ENCODE peak calls at places on chromosome 3, in ten cellular contexts. M is testis, G is uterus, V is Peyer's patch, U is suprapubic skin, F is K562, X is heart left ventricle, B is esophagus squamous epithelium, K is IMR-90, L is transverse colon. C is an unnamed sample. For H3K9me3, the result is how much of the 10 kb centered on the place peaks cover.

GRCh38 chr3:177195941-177196472 is 1.3 kb downstream of the TBL1XR1 start:
- DNase-seq in F (no peak), B (no peak), G (no peak), V (peak), U (no peak), X (no peak), K (no peak), M (peak), L (no peak), C (peak)

GRCh38 chr3:150751781-150752263 is 11.1 kb downstream of the SIAH2 start:
- DNase-seq in X (no peak), V (no peak), G (no peak), B (no peak), U (no peak), K (no peak), M (no peak), F (no peak), L (peak), C (peak)

GRCh38 chr3:171155122-171155700 is 128.7 kb upstream of the SLC2A2 start:
- DNase-seq in G (no peak), M (no peak), B (no peak), U (no peak), L (no peak), K (no peak), X (no peak), F (no peak), V (no peak), C (no peak)

GRCh38 chr3:130906374-130906995 is 12.6 kb downstream of the ATP2C1 start:
- DNase-seq in G (no peak), B (no peak), K (peak), F (no peak), U (no peak), L (no peak), V (no peak), X (no peak), M (no peak), C (no peak)

GRCh38 chr3:63290686-63291085 is 12.6 kb downstream of the SYNPR start:
- DNase-seq in B (no peak), V (no peak), F (no peak), U (no peak), K (no peak), L (no peak), X (no peak), M (no peak), G (no peak), C (no peak)

GRCh38 chr3:66394261-66395249 is 106.3 kb downstream of the LRIG1 start:
- DNase-seq in U (peak), G (no peak), F (no peak), L (no peak), K (peak), B (no peak), V (no peak), X (no peak), M (no peak), C (no peak)

GRCh38 chr3:54572197-54572895 is 355.5 kb downstream of the LRTM1 start:
- DNase-seq in K (no peak), L (no peak), F (no peak), G (no peak), X (no peak), V (no peak), U (no peak), M (no peak), B (no peak), C (no peak)

GRCh38 chr3:42130007-42130328 is 38.8 kb downstream of the TRAK1 start:
- DNase-seq in B (no peak), K (no peak), F (no peak), G (no peak), U (no peak), M (no peak), L (no peak), X (no peak), V (no peak), C (no peak)

GRCh38 chr3:49092948-49093852 is 671 bp downstream of the QRICH1 start:
- DNase-seq in G (peak), U (peak), V (peak), F (peak), M (peak), L (peak), B (no peak), X (peak), K (peak), C (peak)
- TF ChIP-seq POLR2A in G (no peak), U (no peak), V (no peak), F (no peak), M (no peak), L (no peak), B (no peak), X (no peak), K (peak), C (no peak)

GRCh38 chr3:138774529-138775253 is 60.0 kb downstream of the PIK3CB start:
- DNase-seq in M (peak), X (peak), L (peak), F (peak), B (peak), U (no peak), V (no peak), G (peak), K (peak), C (no peak)

GRCh38 chr3:138768946-138769345 is 65.8 kb downstream of the PIK3CB start:
- DNase-seq in K (no peak), V (no peak), U (no peak), M (no peak), L (no peak), B (no peak), G (no peak), F (no peak), X (no peak), C (no peak)

GRCh38 chr3:138775254-138775595 is 59.5 kb downstream of the PIK3CB start:
- DNase-seq in M (no peak), L (no peak), V (no peak), B (no peak), F (no peak), G (no peak), U (no peak), X (no peak), K (no peak), C (no peak)

GRCh38 chr3:138768126-138768525 is 66.6 kb downstream of the PIK3CB start:
- DNase-seq in M (no peak), U (no peak), L (no peak), F (no peak), B (no peak), X (no peak), V (no peak), K (no peak), G (no peak), C (no peak)

GRCh38 chr3:138771585-138771984 is 63.1 kb downstream of the PIK3CB start:
- DNase-seq in V (no peak), M (no peak), F (no peak), B (no peak), G (no peak), L (no peak), X (no peak), U (no peak), K (no peak), C (no peak)
- H3K9me3 ChIP-seq in V (under half), M (under half), F (under half), B (under half), G (under half), L (under half), X (under half), U (under half), K (under half), C (under half)

GRCh38 chr3:173410836-173411235 is 13.3 kb downstream of the NLGN1 start:
- DNase-seq in K (no peak), X (no peak), F (no peak), U (no peak), V (no peak), G (no peak), B (no peak), L (no peak), M (no peak), C (no peak)

GRCh38 chr3:173411288-173412064 is 13.9 kb downstream of the NLGN1 start:
- DNase-seq in U (no peak), V (no peak), G (no peak), B (no peak), M (peak), X (no peak), L (no peak), F (no peak), K (peak), C (peak)
- TF ChIP-seq CTCF in U (peak), V (peak), G (peak), B (peak), M (peak), X (peak), L (no peak), F (no peak), K (peak), C (no peak)

GRCh38 chr3:16513141-16514020 is at the start of gene RFTN1:
- DNase-seq in B (no peak), L (peak), F (no peak), U (peak), K (peak), X (peak), M (peak), V (peak), G (peak), C (peak)
- TF ChIP-seq POLR2A in B (no peak), L (no peak), F (no peak), U (no peak), K (peak), X (no peak), M (no peak), V (no peak), G (peak), C (peak)

DNA sequence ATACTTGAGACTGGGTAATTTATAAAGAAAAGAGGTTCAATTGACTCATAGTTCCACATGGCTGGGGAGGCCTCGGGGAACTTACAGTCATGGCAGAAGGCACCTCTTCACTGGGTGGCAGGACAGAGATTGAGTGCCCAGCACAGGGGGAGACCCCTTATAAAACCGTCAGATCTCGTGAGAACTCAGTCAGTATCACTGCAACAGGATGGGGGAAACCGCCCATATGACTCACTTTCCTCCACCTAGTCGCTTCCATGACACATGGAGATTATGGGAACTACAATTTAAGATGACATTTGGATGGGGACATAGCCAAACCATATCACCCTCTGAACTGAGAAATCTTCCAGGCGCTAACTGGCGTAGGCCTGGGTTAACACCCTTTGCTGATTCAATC is 392.3 kb downstream of the FEZF2 start:
- DNase-seq in L (no peak), V (no peak), U (no peak), X (no peak), M (no peak), B (no peak), G (no peak), K (no peak), F (no peak), C (no peak)
- H3K9me3 ChIP-seq in L (under half), V (under half), U (under half), X (under half), M (under half), B (under half), G (under half), K (under half), F (under half), C (under half)

DNA sequence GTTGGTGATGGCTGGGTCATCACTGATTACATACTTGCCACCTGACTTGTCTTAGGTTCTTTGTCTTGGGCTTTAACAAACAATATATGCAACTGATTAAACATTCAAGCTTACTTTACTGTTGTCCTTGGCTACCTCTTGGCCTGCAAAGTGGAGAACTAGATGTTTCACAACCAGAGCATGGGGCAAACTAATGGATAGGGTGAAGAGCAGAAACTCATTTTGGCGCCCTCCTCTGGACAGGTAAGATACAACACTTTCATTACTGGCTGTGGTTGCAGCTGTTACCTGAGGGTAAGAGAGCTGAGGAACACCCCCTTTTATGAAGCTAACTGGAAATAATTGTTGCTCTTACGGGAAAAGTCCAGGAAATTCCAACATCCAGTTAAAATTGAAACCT is 262.1 kb downstream of the NAALADL2 start:
- DNase-seq in L (peak), M (peak), F (peak), V (no peak), X (no peak), G (no peak), B (no peak), K (no peak), U (no peak), C (no peak)
- TF ChIP-seq CTCF in L (no peak), M (peak), F (no peak), V (peak), X (no peak), G (no peak), B (no peak), K (peak), U (no peak), C (no peak)

GRCh38 chr3:113838631-113839209 is at the start of gene GRAMD1C:
- DNase-seq in X (peak), L (peak), B (peak), V (peak), G (peak), M (peak), U (peak), K (peak), F (peak), C (peak)
- TF ChIP-seq POLR2A in X (no peak), L (no peak), B (peak), V (no peak), G (no peak), M (no peak), U (no peak), K (peak), F (no peak), C (no peak)